ENCODE peak calls at places on chromosomes 5 and 9, in eight cellular contexts. Y, K, O, V, T, B, G and D are unnamed samples.

GRCh38 chr5:34930527-34930844 is 1.1 kb downstream of the DNAJC21 start:
- DNase-seq in Y (no peak), K (no peak), T (no peak), G (peak), V (no peak), O (peak), B (no peak), D (no peak)

GRCh38 chr9:123761905-123762605 is 167.9 kb downstream of the DENND1A start:
- DNase-seq in O (peak), T (no peak), K (no peak), B (no peak), V (no peak), Y (no peak), G (no peak), D (no peak)

GRCh38 chr5:123868267-123868666 is 356.3 kb downstream of the CSNK1G3 start:
- DNase-seq in B (no peak), G (no peak), Y (no peak), T (no peak), V (peak), K (no peak), O (no peak), D (no peak)

GRCh38 chr9:84271887-84272556 is 68.5 kb downstream of the SLC28A3 start:
- DNase-seq in B (no peak), Y (no peak), T (no peak), V (no peak), K (no peak), O (peak), G (no peak), D (no peak)

GRCh38 chr5:140273401-140273877 is 29.5 kb downstream of the PFDN1 start:
- DNase-seq in T (no peak), K (no peak), O (peak), G (no peak), V (no peak), Y (no peak), B (no peak), D (no peak)

GRCh38 chr9:71768388-71769174 is at the start of gene CEMIP2:
- DNase-seq in K (peak), T (peak), B (peak), G (peak), Y (peak), O (peak), V (peak), D (peak)

GRCh38 chr9:131817627-131818026 is 77.8 kb upstream of the RAPGEF1 start:
- DNase-seq in G (no peak), B (no peak), Y (no peak), K (no peak), T (no peak), O (no peak), V (peak), D (peak)

GRCh38 chr9:107530682-107531081 is 41.1 kb upstream of the KLF4 start:
- DNase-seq in V (no peak), Y (no peak), T (no peak), B (no peak), K (no peak), G (no peak), O (no peak), D (no peak)

GRCh38 chr5:547086-547924 is 23.1 kb upstream of the SLC9A3 start:
- DNase-seq in V (no peak), T (no peak), O (no peak), Y (no peak), B (no peak), K (no peak), G (no peak), D (no peak)

GRCh38 chr9:129309906-129310305 is 131.8 kb upstream of the IER5L start:
- DNase-seq in G (no peak), V (no peak), O (no peak), B (no peak), Y (no peak), T (no peak), K (no peak), D (no peak)

GRCh38 chr5:125461641-125462072 is 715.2 kb upstream of the ZNF608 start:
- DNase-seq in O (peak), K (no peak), B (no peak), G (no peak), Y (no peak), T (no peak), V (no peak), D (no peak)

GRCh38 chr9:116411506-116411905 is 257.9 kb downstream of the PAPPA start:
- DNase-seq in G (no peak), T (no peak), Y (no peak), K (no peak), V (no peak), B (no peak), O (no peak), D (no peak)

GRCh38 chr5:7926720-7927119 is 57.8 kb downstream of the MTRR start:
- DNase-seq in O (no peak), B (no peak), V (no peak), Y (no peak), T (no peak), G (no peak), K (no peak), D (no peak)

GRCh38 chr5:139678283-139678613 is 30.1 kb downstream of the CXXC5 start:
- DNase-seq in T (no peak), K (no peak), G (no peak), O (no peak), V (no peak), B (no peak), Y (no peak), D (no peak)

GRCh38 chr5:15222156-15222555 is 277.8 kb upstream of the FBXL7 start:
- DNase-seq in G (no peak), B (no peak), V (no peak), O (no peak), T (no peak), K (no peak), Y (no peak), D (no peak)

GRCh38 chr5:138900281-138900965 is 25.3 kb upstream of the LRRTM2 start:
- DNase-seq in O (peak), K (peak), V (no peak), G (peak), B (no peak), Y (no peak), T (no peak), D (no peak)

GRCh38 chr5:147966326-147966725 is 60.0 kb upstream of the C5orf46 start:
- DNase-seq in V (no peak), K (no peak), G (no peak), B (no peak), O (no peak), T (no peak), Y (no peak), D (no peak)

GRCh38 chr5:51389582-51390463 is 6.6 kb downstream of the ISL1 start:
- DNase-seq in T (no peak), Y (no peak), O (no peak), G (no peak), V (no peak), K (no peak), B (no peak), D (no peak)

GRCh38 chr9:91376239-91376638 is 14.5 kb upstream of the AUH start:
- DNase-seq in Y (no peak), G (no peak), K (no peak), T (no peak), B (no peak), O (peak), V (no peak), D (no peak)

GRCh38 chr5:560792-561166 is 36.5 kb upstream of the SLC9A3 start:
- DNase-seq in G (no peak), V (no peak), B (no peak), K (no peak), T (no peak), O (no peak), Y (no peak), D (no peak)

GRCh38 chr5:129243058-129243457 is 148.5 kb downstream of the ISOC1 start:
- DNase-seq in Y (no peak), O (peak), B (no peak), V (no peak), K (no peak), T (no peak), G (no peak), D (no peak)

GRCh38 chr9:72952914-72953313 is at the start of gene ALDH1A1:
- DNase-seq in Y (peak), O (no peak), G (peak), V (peak), K (no peak), B (no peak), T (no peak), D (no peak)

GRCh38 chr5:112232651-112233050 is 186.4 kb downstream of the EPB41L4A start:
- DNase-seq in T (no peak), G (no peak), Y (no peak), K (no peak), B (no peak), O (no peak), V (no peak), D (no peak)

GRCh38 chr5:142529626-142530278 is 156.1 kb downstream of the FGF1 start:
- DNase-seq in B (no peak), T (no peak), Y (peak), V (no peak), G (peak), K (no peak), O (peak), D (no peak)

GRCh38 chr5:8843766-8844165 is 702.1 kb downstream of the SEMA5A start:
- DNase-seq in K (no peak), O (peak), T (no peak), Y (no peak), B (peak), V (peak), G (peak), D (no peak)

GRCh38 chr5:9348296-9348996 is 197.4 kb downstream of the SEMA5A start:
- DNase-seq in B (no peak), T (no peak), O (peak), Y (no peak), V (no peak), K (no peak), G (no peak), D (no peak)

GRCh38 chr5:62282951-62283446 is 23.0 kb upstream of the KIF2A start:
- DNase-seq in O (no peak), Y (no peak), B (no peak), V (no peak), T (no peak), G (no peak), K (no peak), D (no peak)

GRCh38 chr9:83536332-83536731 is 1.9 kb downstream of the FRMD3 start:
- DNase-seq in K (no peak), Y (no peak), O (no peak), T (no peak), B (no peak), V (peak), G (no peak), D (no peak)

GRCh38 chr5:179459771-179460170 is 90.6 kb upstream of the RUFY1 start:
- DNase-seq in V (no peak), B (no peak), O (no peak), T (no peak), K (no peak), Y (no peak), G (no peak), D (no peak)

GRCh38 chr5:111280282-111280901 is 56.2 kb downstream of the CAMK4 start:
- DNase-seq in O (no peak), G (no peak), V (no peak), K (no peak), B (no peak), Y (no peak), T (no peak), D (no peak)